ENCODE peak calls at places on chromosomes 13 and 19, in seven cellular contexts. One of them, this sample, is unnamed.

GRCh38 chr19:19540707-19541515 is 2.8 kb downstream of the CILP2 start:
- DNase-seq in IMR-90: no peak
- DNase-seq in brain microvascular endothelial cell: no peak
- DNase-seq in Caco-2: peak; percentile 70
- DNase-seq in HFF-Myc: no peak
- DNase-seq in heart right ventricle: no peak
- DNase-seq in coronary artery: no peak
- DNase-seq in this sample: peak; percentile 63

GRCh38 chr13:40963927-40964326 is 55.2 kb downstream of the ELF1 start:
- DNase-seq in IMR-90: peak; percentile 66
- DNase-seq in brain microvascular endothelial cell: no peak
- DNase-seq in Caco-2: no peak
- DNase-seq in HFF-Myc: no peak
- DNase-seq in heart right ventricle: no peak
- DNase-seq in coronary artery: no peak
- DNase-seq in this sample: no peak

GRCh38 chr19:13681509-13681908 is 82.8 kb upstream of the MRI1 start:
- DNase-seq in IMR-90: no peak
- DNase-seq in brain microvascular endothelial cell: no peak
- DNase-seq in Caco-2: no peak
- DNase-seq in HFF-Myc: no peak
- DNase-seq in heart right ventricle: no peak
- DNase-seq in coronary artery: no peak
- DNase-seq in this sample: peak; percentile 35

GRCh38 chr13:45341799-45342584 is 1.0 kb upstream of the TPT1 start:
- DNase-seq in IMR-90: no peak
- DNase-seq in brain microvascular endothelial cell: no peak
- DNase-seq in Caco-2: no peak
- DNase-seq in HFF-Myc: no peak
- DNase-seq in heart right ventricle: no peak
- DNase-seq in coronary artery: peak; percentile 83
- DNase-seq in this sample: peak; percentile 26

GRCh38 chr13:27283906-27284523 is 13.4 kb downstream of the RASL11A start:
- DNase-seq in IMR-90: no peak
- DNase-seq in brain microvascular endothelial cell: no peak
- DNase-seq in Caco-2: no peak
- DNase-seq in HFF-Myc: no peak
- DNase-seq in heart right ventricle: no peak
- DNase-seq in coronary artery: no peak
- DNase-seq in this sample: peak; percentile 48

GRCh38 chr13:19345916-19346422 is 164.3 kb upstream of the TUBA3C start:
- DNase-seq in IMR-90: no peak
- DNase-seq in brain microvascular endothelial cell: no peak
- DNase-seq in Caco-2: no peak
- DNase-seq in HFF-Myc: no peak
- DNase-seq in heart right ventricle: no peak
- DNase-seq in coronary artery: no peak
- DNase-seq in this sample: no peak

GRCh38 chr19:1067341-1068103 is 555 bp downstream of the ARHGAP45 start:
- DNase-seq in IMR-90: no peak
- DNase-seq in brain microvascular endothelial cell: no peak
- DNase-seq in Caco-2: no peak
- DNase-seq in HFF-Myc: no peak
- DNase-seq in heart right ventricle: no peak
- DNase-seq in coronary artery: no peak
- DNase-seq in this sample: no peak

GRCh38 chr19:6020166-6020967 is 42.4 kb upstream of the RANBP3 start:
- DNase-seq in IMR-90: no peak
- DNase-seq in brain microvascular endothelial cell: no peak
- DNase-seq in Caco-2: no peak
- DNase-seq in HFF-Myc: no peak
- DNase-seq in heart right ventricle: no peak
- DNase-seq in coronary artery: no peak
- DNase-seq in this sample: no peak

GRCh38 chr19:11421607-11422098 is 2.5 kb upstream of the RGL3 start:
- DNase-seq in IMR-90: no peak
- DNase-seq in brain microvascular endothelial cell: no peak
- DNase-seq in Caco-2: no peak
- DNase-seq in HFF-Myc: no peak
- DNase-seq in heart right ventricle: peak; percentile 72
- DNase-seq in coronary artery: no peak
- DNase-seq in this sample: peak; percentile 43

GRCh38 chr13:78046349-78046748 is 127.7 kb upstream of the EDNRB start:
- DNase-seq in IMR-90: no peak
- DNase-seq in brain microvascular endothelial cell: no peak
- DNase-seq in Caco-2: no peak
- DNase-seq in HFF-Myc: no peak
- DNase-seq in heart right ventricle: no peak
- DNase-seq in coronary artery: no peak
- DNase-seq in this sample: no peak

GRCh38 chr13:64453831-64454230 is 2776.3 kb downstream of the PCDH9 start:
- DNase-seq in IMR-90: peak; percentile 1
- DNase-seq in brain microvascular endothelial cell: no peak
- DNase-seq in Caco-2: no peak
- DNase-seq in HFF-Myc: no peak
- DNase-seq in heart right ventricle: no peak
- DNase-seq in coronary artery: no peak
- DNase-seq in this sample: no peak

GRCh38 chr13:110103479-110103878 is 203.5 kb downstream of the COL4A1 start:
- DNase-seq in IMR-90: no peak
- DNase-seq in brain microvascular endothelial cell: no peak
- DNase-seq in Caco-2: no peak
- DNase-seq in HFF-Myc: no peak
- DNase-seq in heart right ventricle: no peak
- DNase-seq in coronary artery: no peak
- DNase-seq in this sample: no peak

GRCh38 chr19:11044436-11044835 is 44.8 kb upstream of the LDLR start:
- DNase-seq in IMR-90: no peak
- DNase-seq in brain microvascular endothelial cell: no peak
- DNase-seq in Caco-2: no peak
- DNase-seq in HFF-Myc: no peak
- DNase-seq in heart right ventricle: no peak
- DNase-seq in coronary artery: no peak
- DNase-seq in this sample: no peak

GRCh38 chr13:45138282-45138681 is 18.0 kb downstream of the GTF2F2 start:
- DNase-seq in IMR-90: no peak
- DNase-seq in brain microvascular endothelial cell: no peak
- DNase-seq in Caco-2: no peak
- DNase-seq in HFF-Myc: no peak
- DNase-seq in heart right ventricle: no peak
- DNase-seq in coronary artery: no peak
- DNase-seq in this sample: no peak

GRCh38 chr19:32318884-32319520 is 26.4 kb upstream of the ZNF507 start:
- DNase-seq in IMR-90: no peak
- DNase-seq in brain microvascular endothelial cell: no peak
- DNase-seq in Caco-2: peak; percentile 57
- DNase-seq in HFF-Myc: no peak
- DNase-seq in heart right ventricle: no peak
- DNase-seq in coronary artery: no peak
- DNase-seq in this sample: peak; percentile 47

GRCh38 chr13:53310786-53311185 is 282.2 kb downstream of the OLFM4 start:
- DNase-seq in IMR-90: no peak
- DNase-seq in brain microvascular endothelial cell: no peak
- DNase-seq in Caco-2: no peak
- DNase-seq in HFF-Myc: no peak
- DNase-seq in heart right ventricle: no peak
- DNase-seq in coronary artery: no peak
- DNase-seq in this sample: no peak

GRCh38 chr13:49649244-49649962 is 21.1 kb downstream of the ARL11 start:
- DNase-seq in IMR-90: peak; percentile 68
- DNase-seq in brain microvascular endothelial cell: peak; percentile 22
- DNase-seq in Caco-2: no peak
- DNase-seq in HFF-Myc: no peak
- DNase-seq in heart right ventricle: no peak
- DNase-seq in coronary artery: no peak
- DNase-seq in this sample: no peak

GRCh38 chr19:46748325-46749109 is 2.3 kb upstream of the STRN4 start:
- DNase-seq in IMR-90: peak; percentile 56
- DNase-seq in brain microvascular endothelial cell: peak; percentile 55
- DNase-seq in Caco-2: no peak
- DNase-seq in HFF-Myc: no peak
- DNase-seq in heart right ventricle: peak; percentile 73
- DNase-seq in coronary artery: no peak
- DNase-seq in this sample: peak; percentile 81

GRCh38 chr19:42272989-42273406 is 3.9 kb downstream of the CIC start:
- DNase-seq in IMR-90: no peak
- DNase-seq in brain microvascular endothelial cell: no peak
- DNase-seq in Caco-2: no peak
- DNase-seq in HFF-Myc: no peak
- DNase-seq in heart right ventricle: no peak
- DNase-seq in coronary artery: peak; percentile 65
- DNase-seq in this sample: no peak

GRCh38 chr13:33271759-33272158 is 13.8 kb downstream of the STARD13 start:
- DNase-seq in IMR-90: peak; percentile 50
- DNase-seq in brain microvascular endothelial cell: no peak
- DNase-seq in Caco-2: no peak
- DNase-seq in HFF-Myc: no peak
- DNase-seq in heart right ventricle: no peak
- DNase-seq in coronary artery: no peak
- DNase-seq in this sample: no peak

GRCh38 chr13:33274264-33274663 is 11.3 kb downstream of the STARD13 start:
- DNase-seq in IMR-90: no peak
- DNase-seq in brain microvascular endothelial cell: no peak
- DNase-seq in Caco-2: no peak
- DNase-seq in HFF-Myc: no peak
- DNase-seq in heart right ventricle: no peak
- DNase-seq in coronary artery: no peak
- DNase-seq in this sample: no peak

GRCh38 chr13:33275916-33276315 is 9.6 kb downstream of the STARD13 start:
- DNase-seq in IMR-90: peak; percentile 76
- DNase-seq in brain microvascular endothelial cell: no peak
- DNase-seq in Caco-2: no peak
- DNase-seq in HFF-Myc: no peak
- DNase-seq in heart right ventricle: no peak
- DNase-seq in coronary artery: no peak
- DNase-seq in this sample: no peak

GRCh38 chr13:33270906-33271538 is 14.5 kb downstream of the STARD13 start:
- DNase-seq in IMR-90: peak; percentile 49
- DNase-seq in brain microvascular endothelial cell: no peak
- DNase-seq in Caco-2: no peak
- DNase-seq in HFF-Myc: no peak
- DNase-seq in heart right ventricle: no peak
- DNase-seq in coronary artery: no peak
- DNase-seq in this sample: no peak

DNA sequence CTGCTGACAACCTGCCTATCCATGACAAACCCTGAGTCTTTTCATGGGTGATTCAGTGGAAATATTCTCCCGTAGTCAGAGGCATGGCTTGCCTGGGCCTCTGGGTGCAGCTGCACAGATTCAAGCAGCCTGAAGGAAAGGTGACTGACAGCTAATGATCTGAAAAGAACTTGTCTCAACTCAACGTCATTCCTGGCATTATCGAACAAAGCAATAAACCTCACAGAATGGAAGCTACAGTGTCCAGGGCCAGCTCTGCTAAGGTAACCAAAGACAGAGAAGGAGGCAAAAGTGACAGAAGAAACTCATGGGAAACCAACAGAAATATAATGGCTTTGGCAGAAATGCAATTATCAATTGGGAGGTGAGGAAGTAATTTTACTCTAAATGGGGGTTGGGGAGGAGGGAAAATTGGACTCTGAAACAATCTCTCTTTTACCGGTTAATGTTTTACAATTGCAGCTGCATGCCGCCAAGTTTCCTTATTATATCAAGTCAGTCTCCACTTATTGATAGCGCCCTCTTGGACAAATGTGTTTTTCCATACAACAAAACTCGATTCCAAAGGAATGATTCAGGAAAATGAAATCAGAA is 12.9 kb downstream of the STARD13 start:
- DNase-seq in IMR-90: no peak
- DNase-seq in brain microvascular endothelial cell: no peak
- DNase-seq in Caco-2: peak; percentile 62
- DNase-seq in HFF-Myc: no peak
- DNase-seq in heart right ventricle: no peak
- DNase-seq in coronary artery: no peak
- DNase-seq in this sample: no peak
- TF ChIP-seq CTCF in IMR-90: no peak
- TF ChIP-seq CTCF in brain microvascular endothelial cell: no peak
- TF ChIP-seq CTCF in Caco-2: no peak
- TF ChIP-seq CTCF in HFF-Myc: no peak
- TF ChIP-seq CTCF in heart right ventricle: no peak
- TF ChIP-seq CTCF in coronary artery: no peak
- TF ChIP-seq CTCF in this sample: no peak

DNA sequence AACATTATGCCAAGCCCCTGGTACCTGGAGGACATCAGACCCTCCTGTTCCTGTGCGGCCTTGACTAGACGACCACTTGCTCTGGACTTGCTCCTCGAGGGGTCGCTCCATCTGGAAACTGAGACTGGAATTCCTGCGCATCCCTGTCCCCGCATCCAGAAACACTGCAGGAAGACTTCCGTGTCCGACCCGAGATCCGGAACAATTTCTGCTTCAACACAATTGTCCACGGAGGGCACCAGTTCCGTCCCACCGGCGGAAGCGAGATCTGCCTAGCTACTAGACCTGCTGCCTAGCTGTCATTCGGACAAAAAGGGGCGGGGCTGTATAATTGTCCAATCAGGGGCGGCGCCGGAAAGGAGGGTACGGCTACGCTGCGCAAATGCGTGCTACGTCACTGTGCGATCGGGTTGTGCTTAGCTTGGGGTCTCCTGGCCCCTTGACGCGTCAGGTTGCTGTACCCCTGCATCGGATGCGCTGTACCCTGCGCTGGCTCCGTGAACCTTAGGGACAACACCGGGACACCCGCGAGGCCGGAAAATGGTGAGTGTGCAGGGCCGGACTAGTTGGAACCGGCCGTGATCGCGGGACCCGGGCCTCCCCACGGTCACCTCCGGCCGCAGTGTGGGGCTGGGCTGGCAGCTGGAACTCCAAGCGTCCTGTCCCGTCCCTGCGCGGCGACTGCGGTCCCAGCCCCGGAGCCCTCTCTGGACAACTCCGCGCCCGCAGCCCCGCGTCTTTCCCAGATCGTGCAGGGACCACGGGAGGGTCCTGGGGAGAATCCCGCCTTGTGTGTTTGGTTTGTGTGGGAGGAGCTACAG is at the start of the genes ZNF490 and ZNF791:
- DNase-seq in IMR-90: peak; percentile 97
- DNase-seq in brain microvascular endothelial cell: peak; percentile 99
- DNase-seq in Caco-2: peak; percentile 97
- DNase-seq in HFF-Myc: peak; percentile 97
- DNase-seq in heart right ventricle: peak; percentile 95
- DNase-seq in coronary artery: peak; percentile 99
- DNase-seq in this sample: peak; percentile 93
- TF ChIP-seq CTCF in IMR-90: peak; percentile 18
- TF ChIP-seq CTCF in brain microvascular endothelial cell: peak; percentile 34
- TF ChIP-seq CTCF in Caco-2: no peak
- TF ChIP-seq CTCF in HFF-Myc: no peak
- TF ChIP-seq CTCF in heart right ventricle: no peak
- TF ChIP-seq CTCF in coronary artery: no peak
- TF ChIP-seq CTCF in this sample: no peak

GRCh38 chr19:49799798-49800376 is 13.2 kb downstream of the FUZ start:
- DNase-seq in IMR-90: no peak
- DNase-seq in brain microvascular endothelial cell: no peak
- DNase-seq in Caco-2: no peak
- DNase-seq in HFF-Myc: no peak
- DNase-seq in heart right ventricle: no peak
- DNase-seq in coronary artery: no peak
- DNase-seq in this sample: no peak
- TF ChIP-seq CTCF in IMR-90: peak; percentile 11
- TF ChIP-seq CTCF in brain microvascular endothelial cell: peak; percentile 39
- TF ChIP-seq CTCF in Caco-2: no peak
- TF ChIP-seq CTCF in HFF-Myc: peak; percentile 10
- TF ChIP-seq CTCF in heart right ventricle: no peak
- TF ChIP-seq CTCF in coronary artery: no peak
- TF ChIP-seq CTCF in this sample: peak; percentile 33

GRCh38 chr19:52590728-52591127 is 20.6 kb downstream of the ZNF701 start:
- DNase-seq in IMR-90: no peak
- DNase-seq in brain microvascular endothelial cell: no peak
- DNase-seq in Caco-2: no peak
- DNase-seq in HFF-Myc: no peak
- DNase-seq in heart right ventricle: no peak
- DNase-seq in coronary artery: no peak
- DNase-seq in this sample: no peak

GRCh38 chr19:52592301-52592700 is 22.2 kb downstream of the ZNF701 start:
- DNase-seq in IMR-90: no peak
- DNase-seq in brain microvascular endothelial cell: no peak
- DNase-seq in Caco-2: no peak
- DNase-seq in HFF-Myc: no peak
- DNase-seq in heart right ventricle: no peak
- DNase-seq in coronary artery: no peak
- DNase-seq in this sample: no peak
- TF ChIP-seq CTCF in IMR-90: no peak
- TF ChIP-seq CTCF in brain microvascular endothelial cell: no peak
- TF ChIP-seq CTCF in Caco-2: no peak
- TF ChIP-seq CTCF in HFF-Myc: peak; percentile 4
- TF ChIP-seq CTCF in heart right ventricle: no peak
- TF ChIP-seq CTCF in coronary artery: no peak
- TF ChIP-seq CTCF in this sample: no peak

This sample was measured in Calu3.